ENCODE peak calls at places on chromosomes 12 and 14, in five cellular contexts. One of them, this sample, is unnamed.

GRCh38 chr12:120463712-120464111 is 5.8 kb downstream of the SRSF9 start:
- DNase-seq in GM10248: no peak
- DNase-seq in lower lobe of right lung: no peak
- DNase-seq in cardiac muscle cell: no peak
- DNase-seq in CD8-positive, alpha-beta T cell: no peak
- DNase-seq in this sample: no peak

GRCh38 chr12:131085125-131085815 is 131.6 kb downstream of the ADGRD1 start:
- DNase-seq in cardiac muscle cell: no peak
- DNase-seq in lower lobe of right lung: peak
- DNase-seq in CD8-positive, alpha-beta T cell: no peak
- DNase-seq in GM10248: no peak
- DNase-seq in this sample: peak

GRCh38 chr12:47870175-47870781 is 34.5 kb downstream of the VDR start:
- DNase-seq in lower lobe of right lung: no peak
- DNase-seq in GM10248: no peak
- DNase-seq in CD8-positive, alpha-beta T cell: no peak
- DNase-seq in cardiac muscle cell: peak
- DNase-seq in this sample: no peak

GRCh38 chr14:95313707-95314106 is 6.0 kb downstream of the CLMN start:
- DNase-seq in CD8-positive, alpha-beta T cell: no peak
- DNase-seq in lower lobe of right lung: peak
- DNase-seq in GM10248: peak
- DNase-seq in cardiac muscle cell: no peak
- DNase-seq in this sample: peak

GRCh38 chr14:103115845-103116572 is 7.3 kb upstream of the TNFAIP2 start:
- DNase-seq in GM10248: no peak
- DNase-seq in lower lobe of right lung: no peak
- DNase-seq in CD8-positive, alpha-beta T cell: no peak
- DNase-seq in cardiac muscle cell: no peak
- DNase-seq in this sample: no peak

GRCh38 chr14:88872976-88873375 is 48.5 kb downstream of the TTC8 start:
- DNase-seq in lower lobe of right lung: no peak
- DNase-seq in CD8-positive, alpha-beta T cell: no peak
- DNase-seq in GM10248: no peak
- DNase-seq in cardiac muscle cell: no peak
- DNase-seq in this sample: no peak

GRCh38 chr14:96571311-96571710 is 69.1 kb downstream of the PAPOLA start:
- DNase-seq in CD8-positive, alpha-beta T cell: no peak
- DNase-seq in cardiac muscle cell: no peak
- DNase-seq in lower lobe of right lung: no peak
- DNase-seq in GM10248: no peak
- DNase-seq in this sample: no peak

GRCh38 chr12:52183544-52183910 is 8.3 kb downstream of the KRT80 start:
- DNase-seq in CD8-positive, alpha-beta T cell: no peak
- DNase-seq in cardiac muscle cell: no peak
- DNase-seq in GM10248: no peak
- DNase-seq in lower lobe of right lung: no peak
- DNase-seq in this sample: no peak

GRCh38 chr14:78836777-78837176 is 666.6 kb downstream of the NRXN3 start:
- DNase-seq in GM10248: peak
- DNase-seq in CD8-positive, alpha-beta T cell: no peak
- DNase-seq in cardiac muscle cell: peak
- DNase-seq in lower lobe of right lung: no peak
- DNase-seq in this sample: peak

GRCh38 chr14:102407258-102407657 is 44.5 kb downstream of the TECPR2 start:
- DNase-seq in GM10248: no peak
- DNase-seq in lower lobe of right lung: no peak
- DNase-seq in CD8-positive, alpha-beta T cell: no peak
- DNase-seq in cardiac muscle cell: no peak
- DNase-seq in this sample: no peak

GRCh38 chr12:89529738-89530137 is 3.9 kb upstream of the POC1B start:
- DNase-seq in GM10248: peak
- DNase-seq in CD8-positive, alpha-beta T cell: no peak
- DNase-seq in cardiac muscle cell: peak
- DNase-seq in lower lobe of right lung: no peak
- DNase-seq in this sample: no peak

GRCh38 chr14:72501439-72501838 is 392.5 kb downstream of the DPF3 start:
- DNase-seq in cardiac muscle cell: no peak
- DNase-seq in CD8-positive, alpha-beta T cell: no peak
- DNase-seq in GM10248: no peak
- DNase-seq in lower lobe of right lung: no peak
- DNase-seq in this sample: no peak

GRCh38 chr14:50821471-50822464 is 9.2 kb downstream of the NIN start:
- DNase-seq in CD8-positive, alpha-beta T cell: peak
- DNase-seq in GM10248: no peak
- DNase-seq in cardiac muscle cell: no peak
- DNase-seq in lower lobe of right lung: peak
- DNase-seq in this sample: no peak

GRCh38 chr14:67532998-67533753 is at the start of gene PLEKHH1:
- DNase-seq in CD8-positive, alpha-beta T cell: peak
- DNase-seq in lower lobe of right lung: peak
- DNase-seq in cardiac muscle cell: peak
- DNase-seq in GM10248: peak
- DNase-seq in this sample: peak

GRCh38 chr14:68944162-68944561 is 34.9 kb downstream of the ACTN1 start:
- DNase-seq in GM10248: no peak
- DNase-seq in lower lobe of right lung: no peak
- DNase-seq in cardiac muscle cell: no peak
- DNase-seq in CD8-positive, alpha-beta T cell: no peak
- DNase-seq in this sample: no peak

GRCh38 chr14:68654471-68654941 is 138.4 kb downstream of the ZFP36L1 start:
- DNase-seq in cardiac muscle cell: no peak
- DNase-seq in lower lobe of right lung: no peak
- DNase-seq in CD8-positive, alpha-beta T cell: no peak
- DNase-seq in GM10248: no peak
- DNase-seq in this sample: no peak

GRCh38 chr12:400828-401227 is 616 bp upstream of the CCDC77 start:
- DNase-seq in CD8-positive, alpha-beta T cell: no peak
- DNase-seq in lower lobe of right lung: no peak
- DNase-seq in GM10248: no peak
- DNase-seq in cardiac muscle cell: no peak
- DNase-seq in this sample: no peak

GRCh38 chr12:402127-402456 is 648 bp downstream of the CCDC77 start:
- DNase-seq in cardiac muscle cell: peak
- DNase-seq in GM10248: no peak
- DNase-seq in lower lobe of right lung: no peak
- DNase-seq in CD8-positive, alpha-beta T cell: no peak
- DNase-seq in this sample: peak

DNA sequence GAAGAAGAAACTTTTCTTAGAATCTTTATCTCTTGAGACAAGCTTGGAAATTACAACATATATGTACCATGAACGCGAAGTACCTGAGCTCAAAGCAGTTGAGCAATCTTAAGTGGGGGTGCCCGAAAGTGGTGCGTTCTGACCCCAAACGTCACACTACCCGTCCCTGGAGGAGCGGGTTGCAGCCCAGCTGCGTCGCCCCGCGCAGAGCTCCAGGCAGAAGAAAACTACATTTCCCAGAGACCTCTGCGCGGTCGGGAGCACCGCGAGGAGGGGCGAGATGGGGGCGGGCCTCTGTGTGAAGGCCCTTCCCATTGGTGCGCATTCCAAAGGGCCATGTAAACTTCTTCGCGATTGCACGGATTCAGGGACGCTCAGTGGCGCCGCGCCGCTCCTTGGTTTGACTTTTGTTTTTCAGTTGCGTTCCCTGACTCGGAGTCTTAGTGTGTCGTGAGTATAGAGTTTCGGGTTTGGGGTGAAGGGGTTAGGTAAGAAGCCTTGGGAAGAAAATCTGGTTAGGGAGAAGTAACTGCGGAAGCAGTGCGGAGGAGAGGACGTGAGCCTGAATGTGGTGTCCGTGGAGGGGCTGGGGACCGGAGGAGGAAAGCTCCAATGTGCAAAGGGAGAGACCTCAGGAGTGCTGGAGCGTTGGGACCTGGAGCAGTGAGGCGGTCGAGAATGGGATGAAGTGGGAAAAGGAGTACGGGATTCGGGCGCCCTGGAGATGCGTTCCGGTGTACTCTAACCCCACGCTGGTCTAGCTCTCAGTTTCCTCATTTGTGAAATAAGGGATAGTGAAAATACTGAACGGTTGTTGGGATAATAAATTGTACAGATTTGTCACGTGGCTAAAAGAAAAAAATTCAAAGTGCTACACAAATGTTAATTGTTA is at the start of gene CCDC77:
- DNase-seq in lower lobe of right lung: peak
- DNase-seq in GM10248: peak
- DNase-seq in CD8-positive, alpha-beta T cell: peak
- DNase-seq in cardiac muscle cell: peak
- DNase-seq in this sample: peak
- TF ChIP-seq CTCF in lower lobe of right lung: peak
- TF ChIP-seq CTCF in GM10248: no peak
- TF ChIP-seq CTCF in CD8-positive, alpha-beta T cell: peak
- TF ChIP-seq CTCF in cardiac muscle cell: peak
- TF ChIP-seq CTCF in this sample: no peak

GRCh38 chr12:53233671-53234091 is 1.7 kb upstream of the RARG start:
- DNase-seq in cardiac muscle cell: no peak
- DNase-seq in CD8-positive, alpha-beta T cell: no peak
- DNase-seq in lower lobe of right lung: peak
- DNase-seq in GM10248: no peak
- DNase-seq in this sample: no peak
- TF ChIP-seq CTCF in cardiac muscle cell: no peak
- TF ChIP-seq CTCF in CD8-positive, alpha-beta T cell: no peak
- TF ChIP-seq CTCF in lower lobe of right lung: no peak
- TF ChIP-seq CTCF in GM10248: no peak
- TF ChIP-seq CTCF in this sample: no peak

GRCh38 chr12:121712462-121713256 is at the start of gene TMEM120B:
- DNase-seq in cardiac muscle cell: peak
- DNase-seq in CD8-positive, alpha-beta T cell: peak
- DNase-seq in GM10248: peak
- DNase-seq in lower lobe of right lung: peak
- DNase-seq in this sample: peak
- TF ChIP-seq CTCF in cardiac muscle cell: no peak
- TF ChIP-seq CTCF in CD8-positive, alpha-beta T cell: no peak
- TF ChIP-seq CTCF in GM10248: no peak
- TF ChIP-seq CTCF in lower lobe of right lung: peak
- TF ChIP-seq CTCF in this sample: no peak

DNA sequence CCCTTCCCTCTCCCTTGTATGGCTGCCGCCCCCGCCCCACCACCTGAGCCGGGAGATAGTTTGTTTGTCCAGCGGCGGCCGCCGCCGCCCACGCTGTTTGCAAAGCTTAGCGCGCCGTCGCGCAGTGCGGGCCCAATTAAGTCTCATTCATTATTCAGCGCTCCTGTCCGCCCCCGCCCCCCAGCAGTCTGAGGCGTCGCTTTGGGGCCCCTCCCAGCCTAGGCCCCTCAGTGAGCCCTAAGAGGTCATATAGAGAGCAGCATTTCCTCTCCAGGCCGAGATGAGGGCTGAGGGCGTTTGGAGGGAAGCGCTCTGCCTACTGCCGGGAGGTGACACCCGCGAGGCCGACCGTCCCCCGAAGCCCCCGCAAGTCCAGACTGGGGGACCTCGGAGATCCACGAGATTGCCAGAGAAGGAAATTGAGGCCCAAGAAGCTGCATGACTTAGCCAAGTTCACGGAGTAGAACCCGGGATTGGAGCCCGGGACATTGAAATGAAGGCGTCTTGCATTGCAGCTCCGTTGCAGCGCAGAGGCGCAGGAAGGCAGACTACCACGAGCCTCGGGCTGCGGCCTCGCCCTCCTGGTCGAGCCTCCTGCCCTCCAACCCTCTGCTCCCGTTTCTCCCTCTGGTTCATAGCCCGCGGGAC is at the start of gene DNAJC22:
- DNase-seq in CD8-positive, alpha-beta T cell: no peak
- DNase-seq in GM10248: peak
- DNase-seq in cardiac muscle cell: peak
- DNase-seq in lower lobe of right lung: no peak
- DNase-seq in this sample: peak
- TF ChIP-seq CTCF in CD8-positive, alpha-beta T cell: no peak
- TF ChIP-seq CTCF in GM10248: no peak
- TF ChIP-seq CTCF in cardiac muscle cell: no peak
- TF ChIP-seq CTCF in lower lobe of right lung: no peak
- TF ChIP-seq CTCF in this sample: no peak

DNA sequence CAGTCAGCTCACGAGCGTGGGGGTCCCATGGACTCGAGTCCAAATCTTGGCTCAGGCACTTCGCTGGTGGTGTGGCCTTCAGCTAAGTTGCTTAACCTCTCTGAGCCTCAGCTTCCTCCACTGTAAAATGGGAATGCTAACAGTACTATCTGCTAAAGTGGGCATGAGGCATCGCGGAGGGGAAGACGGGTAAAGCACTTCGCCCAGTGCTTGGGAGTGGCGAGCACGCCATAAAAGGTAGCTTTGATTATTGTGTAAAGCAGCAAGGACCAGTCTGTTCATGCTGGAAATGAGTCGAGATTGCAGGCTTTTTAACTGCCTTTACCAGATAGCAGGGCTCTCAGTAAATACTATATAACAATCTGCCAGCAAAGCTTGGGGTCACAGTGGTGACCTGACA is 24.5 kb downstream of the HRK start:
- DNase-seq in lower lobe of right lung: no peak
- DNase-seq in cardiac muscle cell: no peak
- DNase-seq in GM10248: no peak
- DNase-seq in CD8-positive, alpha-beta T cell: no peak
- DNase-seq in this sample: no peak
- TF ChIP-seq CTCF in lower lobe of right lung: no peak
- TF ChIP-seq CTCF in cardiac muscle cell: no peak
- TF ChIP-seq CTCF in GM10248: no peak
- TF ChIP-seq CTCF in CD8-positive, alpha-beta T cell: no peak
- TF ChIP-seq CTCF in this sample: no peak